ENCODE peak calls at places on chromosomes 2 and 18, in seven cellular contexts. One of them, this sample, is unnamed. For H3K36me3, the result is how much of the 10 kb centered on the place peaks cover.

GRCh38 chr2:209942936-209943605 is 59.4 kb upstream of the RPE start:
- DNase-seq in K562: no peak
- DNase-seq in sigmoid colon: no peak
- DNase-seq in heart left ventricle: no peak
- DNase-seq in IMR-90: no peak
- DNase-seq in uterus: no peak
- DNase-seq in adrenal gland: no peak
- DNase-seq in this sample: no peak

GRCh38 chr18:47725656-47726055 is 204.8 kb downstream of the SMAD2 start:
- DNase-seq in K562: no peak
- DNase-seq in sigmoid colon: peak
- DNase-seq in heart left ventricle: no peak
- DNase-seq in IMR-90: no peak
- DNase-seq in uterus: no peak
- DNase-seq in adrenal gland: no peak
- DNase-seq in this sample: no peak

GRCh38 chr18:13266208-13267100 is 47.9 kb downstream of the LDLRAD4 start:
- DNase-seq in K562: no peak
- DNase-seq in sigmoid colon: no peak
- DNase-seq in heart left ventricle: peak
- DNase-seq in IMR-90: no peak
- DNase-seq in uterus: peak
- DNase-seq in adrenal gland: no peak
- DNase-seq in this sample: no peak

GRCh38 chr2:69159988-69160387 is 147.0 kb downstream of the ANTXR1 start:
- DNase-seq in K562: no peak
- DNase-seq in sigmoid colon: no peak
- DNase-seq in heart left ventricle: no peak
- DNase-seq in IMR-90: no peak
- DNase-seq in uterus: no peak
- DNase-seq in adrenal gland: no peak
- DNase-seq in this sample: peak

GRCh38 chr2:20400306-20400705 is 46.6 kb upstream of the RHOB start:
- DNase-seq in K562: no peak
- DNase-seq in sigmoid colon: peak
- DNase-seq in heart left ventricle: no peak
- DNase-seq in IMR-90: no peak
- DNase-seq in uterus: no peak
- DNase-seq in adrenal gland: no peak
- DNase-seq in this sample: no peak

GRCh38 chr2:160534996-160535395 is 41.4 kb upstream of the RBMS1 start:
- DNase-seq in K562: no peak
- DNase-seq in sigmoid colon: no peak
- DNase-seq in heart left ventricle: no peak
- DNase-seq in IMR-90: no peak
- DNase-seq in uterus: no peak
- DNase-seq in adrenal gland: no peak
- DNase-seq in this sample: no peak

GRCh38 chr2:239548491-239548890 is 147.7 kb upstream of the HDAC4 start:
- DNase-seq in K562: no peak
- DNase-seq in sigmoid colon: peak
- DNase-seq in heart left ventricle: no peak
- DNase-seq in IMR-90: no peak
- DNase-seq in uterus: no peak
- DNase-seq in adrenal gland: no peak
- DNase-seq in this sample: no peak

GRCh38 chr2:26324903-26325302 is 21.0 kb upstream of the SELENOI start:
- DNase-seq in K562: no peak
- DNase-seq in sigmoid colon: no peak
- DNase-seq in heart left ventricle: no peak
- DNase-seq in IMR-90: no peak
- DNase-seq in uterus: no peak
- DNase-seq in adrenal gland: no peak
- DNase-seq in this sample: no peak

GRCh38 chr2:128591841-128592822 is 273.5 kb upstream of the HS6ST1 start:
- DNase-seq in K562: no peak
- DNase-seq in sigmoid colon: peak
- DNase-seq in heart left ventricle: no peak
- DNase-seq in IMR-90: no peak
- DNase-seq in uterus: no peak
- DNase-seq in adrenal gland: peak
- DNase-seq in this sample: no peak

GRCh38 chr18:79483971-79484491 is 88.3 kb downstream of the NFATC1 start:
- DNase-seq in K562: no peak
- DNase-seq in sigmoid colon: peak
- DNase-seq in heart left ventricle: no peak
- DNase-seq in IMR-90: no peak
- DNase-seq in uterus: no peak
- DNase-seq in adrenal gland: no peak
- DNase-seq in this sample: no peak

GRCh38 chr18:35267161-35267651 is 22.8 kb downstream of the ZSCAN30 start:
- DNase-seq in K562: no peak
- DNase-seq in sigmoid colon: peak
- DNase-seq in heart left ventricle: peak
- DNase-seq in IMR-90: no peak
- DNase-seq in uterus: peak
- DNase-seq in adrenal gland: peak
- DNase-seq in this sample: peak

GRCh38 chr2:158781562-158781961 is 13.6 kb upstream of the DAPL1 start:
- DNase-seq in K562: no peak
- DNase-seq in sigmoid colon: no peak
- DNase-seq in heart left ventricle: no peak
- DNase-seq in IMR-90: peak
- DNase-seq in uterus: no peak
- DNase-seq in adrenal gland: no peak
- DNase-seq in this sample: no peak

GRCh38 chr2:215850380-215850779 is 163.0 kb downstream of the MREG start:
- DNase-seq in K562: no peak
- DNase-seq in sigmoid colon: no peak
- DNase-seq in heart left ventricle: no peak
- DNase-seq in IMR-90: peak
- DNase-seq in uterus: no peak
- DNase-seq in adrenal gland: no peak
- DNase-seq in this sample: no peak

GRCh38 chr2:16218651-16219050 is 278.3 kb downstream of the MYCN start:
- DNase-seq in K562: peak
- DNase-seq in sigmoid colon: no peak
- DNase-seq in heart left ventricle: no peak
- DNase-seq in IMR-90: no peak
- DNase-seq in uterus: no peak
- DNase-seq in adrenal gland: peak
- DNase-seq in this sample: no peak

GRCh38 chr2:66446178-66446860 is 11.4 kb downstream of the MEIS1 start:
- DNase-seq in K562: no peak
- DNase-seq in sigmoid colon: peak
- DNase-seq in heart left ventricle: peak
- DNase-seq in IMR-90: no peak
- DNase-seq in uterus: peak
- DNase-seq in adrenal gland: peak
- DNase-seq in this sample: peak

GRCh38 chr2:79982445-79982844 is 322.1 kb downstream of the LRRTM1 start:
- DNase-seq in K562: peak
- DNase-seq in sigmoid colon: no peak
- DNase-seq in heart left ventricle: no peak
- DNase-seq in IMR-90: no peak
- DNase-seq in uterus: no peak
- DNase-seq in adrenal gland: no peak
- DNase-seq in this sample: no peak

GRCh38 chr2:118090387-118091139 is 2.3 kb downstream of the INSIG2 start:
- DNase-seq in K562: no peak
- DNase-seq in sigmoid colon: no peak
- DNase-seq in heart left ventricle: no peak
- DNase-seq in IMR-90: no peak
- DNase-seq in uterus: no peak
- DNase-seq in adrenal gland: no peak
- DNase-seq in this sample: no peak
- H3K4me3 ChIP-seq in K562: no peak
- H3K4me3 ChIP-seq in sigmoid colon: no peak
- H3K4me3 ChIP-seq in heart left ventricle: no peak
- H3K4me3 ChIP-seq in IMR-90: no peak
- H3K4me3 ChIP-seq in uterus: no peak
- H3K4me3 ChIP-seq in adrenal gland: no peak
- H3K4me3 ChIP-seq in this sample: no peak

GRCh38 chr2:55235724-55236538 is 3.4 kb downstream of the RPS27A start:
- DNase-seq in K562: no peak
- DNase-seq in sigmoid colon: no peak
- DNase-seq in heart left ventricle: no peak
- DNase-seq in IMR-90: no peak
- DNase-seq in uterus: no peak
- DNase-seq in adrenal gland: no peak
- DNase-seq in this sample: no peak

GRCh38 chr2:55232863-55233657 is 572 bp downstream of the RPS27A start:
- DNase-seq in K562: peak
- DNase-seq in sigmoid colon: peak
- DNase-seq in heart left ventricle: peak
- DNase-seq in IMR-90: peak
- DNase-seq in uterus: peak
- DNase-seq in adrenal gland: peak
- DNase-seq in this sample: peak

GRCh38 chr2:55239656-55240222 is 7.3 kb downstream of the RPS27A start:
- DNase-seq in K562: no peak
- DNase-seq in sigmoid colon: no peak
- DNase-seq in heart left ventricle: no peak
- DNase-seq in IMR-90: no peak
- DNase-seq in uterus: no peak
- DNase-seq in adrenal gland: no peak
- DNase-seq in this sample: no peak

GRCh38 chr2:55233658-55233940 is 1.1 kb downstream of the RPS27A start:
- DNase-seq in K562: no peak
- DNase-seq in sigmoid colon: no peak
- DNase-seq in heart left ventricle: no peak
- DNase-seq in IMR-90: no peak
- DNase-seq in uterus: no peak
- DNase-seq in adrenal gland: no peak
- DNase-seq in this sample: no peak

GRCh38 chr2:55236992-55237543 is 4.6 kb downstream of the RPS27A start:
- DNase-seq in K562: no peak
- DNase-seq in sigmoid colon: no peak
- DNase-seq in heart left ventricle: no peak
- DNase-seq in IMR-90: no peak
- DNase-seq in uterus: no peak
- DNase-seq in adrenal gland: no peak
- DNase-seq in this sample: no peak
- TF ChIP-seq POLR2A in K562: peak
- TF ChIP-seq POLR2A in sigmoid colon: no peak
- TF ChIP-seq POLR2A in heart left ventricle: no peak
- TF ChIP-seq POLR2A in IMR-90: no peak
- TF ChIP-seq POLR2A in uterus: no peak
- TF ChIP-seq POLR2A in adrenal gland: no peak
- TF ChIP-seq POLR2A in this sample: no peak

DNA sequence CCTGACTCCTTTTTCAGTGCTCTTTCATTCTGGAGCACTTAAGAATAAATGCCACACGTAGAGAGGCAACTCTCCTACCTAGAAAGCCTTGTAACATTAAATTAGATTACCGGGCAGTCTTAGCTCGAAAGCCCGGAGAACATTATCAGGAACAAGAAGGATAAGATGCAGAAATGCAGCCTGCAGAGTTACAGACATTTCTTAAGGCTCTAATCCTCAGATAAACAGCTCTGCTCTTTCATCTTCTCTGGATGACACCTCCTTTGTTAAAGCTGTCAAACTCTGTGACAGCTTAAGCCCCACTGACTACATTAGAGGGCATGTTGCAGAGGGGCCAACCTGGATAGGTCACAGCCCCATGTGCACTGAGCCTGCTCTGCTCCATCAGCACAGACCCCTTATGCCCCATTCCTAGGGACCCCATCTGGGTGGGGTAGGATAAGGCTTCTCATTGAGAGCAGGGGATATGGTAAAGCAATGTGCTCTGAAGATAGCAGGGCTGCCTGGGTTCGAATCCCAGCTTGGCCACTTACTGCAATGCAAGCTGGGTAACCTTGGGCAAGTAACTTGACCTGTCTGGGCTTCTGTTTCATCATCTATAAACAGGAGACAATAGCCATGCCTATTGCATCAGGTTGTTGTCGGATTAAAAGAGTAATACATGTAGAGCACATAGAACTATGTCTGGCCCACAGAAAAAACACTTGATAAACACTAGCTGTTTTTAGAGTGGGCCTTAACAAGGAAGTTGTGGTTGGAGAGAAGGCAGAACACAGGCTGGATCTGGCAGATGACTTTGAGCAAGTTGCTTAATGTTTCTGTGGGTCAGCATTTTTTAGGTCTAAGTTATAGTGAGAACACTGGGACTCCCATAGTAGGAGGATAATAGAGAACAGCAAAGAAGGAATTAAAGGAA is 111.4 kb downstream of the THNSL2 start:
- DNase-seq in K562: no peak
- DNase-seq in sigmoid colon: no peak
- DNase-seq in heart left ventricle: no peak
- DNase-seq in IMR-90: no peak
- DNase-seq in uterus: no peak
- DNase-seq in adrenal gland: no peak
- DNase-seq in this sample: no peak
- H3K36me3 ChIP-seq in K562: under half
- H3K36me3 ChIP-seq in sigmoid colon: under half
- H3K36me3 ChIP-seq in heart left ventricle: under half
- H3K36me3 ChIP-seq in IMR-90: under half
- H3K36me3 ChIP-seq in uterus: under half
- H3K36me3 ChIP-seq in adrenal gland: under half
- H3K36me3 ChIP-seq in this sample: under half

GRCh38 chr2:177291701-177292100 is 27.2 kb upstream of the NFE2L2 start:
- DNase-seq in K562: no peak
- DNase-seq in sigmoid colon: no peak
- DNase-seq in heart left ventricle: no peak
- DNase-seq in IMR-90: no peak
- DNase-seq in uterus: no peak
- DNase-seq in adrenal gland: no peak
- DNase-seq in this sample: no peak

GRCh38 chr2:177298191-177298590 is 33.7 kb upstream of the NFE2L2 start:
- DNase-seq in K562: no peak
- DNase-seq in sigmoid colon: no peak
- DNase-seq in heart left ventricle: no peak
- DNase-seq in IMR-90: no peak
- DNase-seq in uterus: no peak
- DNase-seq in adrenal gland: no peak
- DNase-seq in this sample: no peak

GRCh38 chr2:177296047-177296446 is 31.5 kb upstream of the NFE2L2 start:
- DNase-seq in K562: no peak
- DNase-seq in sigmoid colon: no peak
- DNase-seq in heart left ventricle: no peak
- DNase-seq in IMR-90: peak
- DNase-seq in uterus: no peak
- DNase-seq in adrenal gland: no peak
- DNase-seq in this sample: no peak

GRCh38 chr2:177289824-177290632 is 25.5 kb upstream of the NFE2L2 start:
- DNase-seq in K562: no peak
- DNase-seq in sigmoid colon: no peak
- DNase-seq in heart left ventricle: no peak
- DNase-seq in IMR-90: no peak
- DNase-seq in uterus: no peak
- DNase-seq in adrenal gland: no peak
- DNase-seq in this sample: no peak

DNA sequence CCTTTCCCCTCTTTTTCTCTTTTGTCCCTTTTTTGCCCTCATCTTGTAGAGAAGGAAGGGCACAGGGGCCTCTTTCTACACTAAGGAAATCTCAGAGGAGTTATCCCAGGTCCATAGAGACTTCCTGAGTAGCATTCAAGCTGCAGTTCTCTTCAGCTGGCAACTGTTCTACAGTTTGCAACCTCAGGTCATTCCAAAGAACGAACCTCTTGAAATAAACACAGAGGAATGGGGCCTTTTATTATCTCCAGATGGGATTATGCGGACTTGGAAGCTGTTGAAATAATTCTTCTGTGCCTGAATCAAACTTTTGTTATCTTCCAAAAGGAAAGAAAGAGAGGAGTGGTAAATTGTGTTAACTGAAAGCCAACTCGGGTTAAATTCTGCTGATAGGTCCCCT is 31.0 kb upstream of the NFE2L2 start:
- DNase-seq in K562: no peak
- DNase-seq in sigmoid colon: no peak
- DNase-seq in heart left ventricle: no peak
- DNase-seq in IMR-90: peak
- DNase-seq in uterus: no peak
- DNase-seq in adrenal gland: no peak
- DNase-seq in this sample: no peak
- H3K4me3 ChIP-seq in K562: no peak
- H3K4me3 ChIP-seq in sigmoid colon: no peak
- H3K4me3 ChIP-seq in heart left ventricle: no peak
- H3K4me3 ChIP-seq in IMR-90: peak
- H3K4me3 ChIP-seq in uterus: no peak
- H3K4me3 ChIP-seq in adrenal gland: no peak
- H3K4me3 ChIP-seq in this sample: no peak

This sample was measured in body of pancreas.